ENCODE peak calls at places on chromosomes 11 and 22, in five cellular contexts. Q is Caki2, R is B cell, A is iris pigment epithelial cell, E is K562. U is an unnamed sample.

GRCh38 chr22:44025171-44026065 is 1.3 kb downstream of the PARVB start:
- DNase-seq in Q (no peak), R (peak; percentile 91), A (no peak), E (peak; percentile 50), U (no peak)

GRCh38 chr22:33873186-33873585 is 47.1 kb downstream of the LARGE1 start:
- DNase-seq in Q (no peak), R (no peak), A (no peak), E (no peak), U (no peak)

GRCh38 chr22:36900880-36901279 is 12.5 kb upstream of the CSF2RB start:
- DNase-seq in Q (no peak), R (no peak), A (no peak), E (no peak), U (no peak)

GRCh38 chr22:31230155-31230870 is 18.2 kb downstream of the LIMK2 start:
- DNase-seq in Q (no peak), R (no peak), A (peak; percentile 84), E (no peak), U (no peak)

GRCh38 chr11:83257638-83258229 is 28.4 kb downstream of the CCDC90B start:
- DNase-seq in Q (peak; percentile 48), R (no peak), A (peak; percentile 84), E (no peak), U (peak; percentile 93)

GRCh38 chr11:121068787-121069186 is 32.3 kb upstream of the TECTA start:
- DNase-seq in Q (no peak), R (no peak), A (no peak), E (no peak), U (no peak)

GRCh38 chr11:115990004-115990447 is 485.8 kb upstream of the CADM1 start:
- DNase-seq in Q (no peak), R (no peak), A (no peak), E (peak; percentile 66), U (no peak)

GRCh38 chr11:59822989-59823566 is 12.5 kb upstream of the MRPL16 start:
- DNase-seq in Q (peak; percentile 22), R (peak; percentile 55), A (peak; percentile 68), E (peak; percentile 62), U (peak; percentile 85)

GRCh38 chr22:47422736-47423135 is 660.3 kb downstream of the TBC1D22A start:
- DNase-seq in Q (no peak), R (no peak), A (no peak), E (no peak), U (no peak)